ENCODE peak calls at places on chromosome 14, in eight cellular contexts. V is NCI-H446, W is cerebellar cortex, Z is A549, J is cardiac muscle cell, D is anterior cingulate cortex, C is GDM1, Y is MCF 10A. A is an unnamed sample.

GRCh38 chr14:104900639-104901512 is 23.8 kb upstream of the PLD4 start:
- DNase-seq in V (no peak), W (no peak), Z (no peak), J (no peak), D (no peak), C (no peak), Y (no peak), A (no peak)

GRCh38 chr14:86310148-86310547 is 780.2 kb downstream of the FLRT2 start:
- DNase-seq in V (no peak), W (no peak), Z (no peak), J (no peak), D (no peak), C (no peak), Y (no peak), A (no peak)

GRCh38 chr14:33686218-33686617 is 264.7 kb downstream of the EGLN3 start:
- DNase-seq in V (no peak), W (no peak), Z (no peak), J (no peak), D (no peak), C (no peak), Y (peak; percentile 70), A (no peak)

GRCh38 chr14:89911018-89911919 is 43.3 kb downstream of the EFCAB11 start:
- DNase-seq in V (no peak), W (peak; percentile 56), Z (no peak), J (peak; percentile 71), D (peak; percentile 69), C (no peak), Y (peak; percentile 23), A (no peak)

GRCh38 chr14:103401223-103402214 is 16.3 kb downstream of the MARK3 start:
- DNase-seq in V (no peak), W (no peak), Z (no peak), J (peak; percentile 73), D (no peak), C (peak; percentile 33), Y (peak; percentile 45), A (no peak)

GRCh38 chr14:59582845-59583509 is 6.4 kb upstream of the CCDC175 start:
- DNase-seq in V (no peak), W (no peak), Z (no peak), J (no peak), D (no peak), C (no peak), Y (no peak), A (no peak)

GRCh38 chr14:70585221-70585620 is 15.2 kb downstream of the MED6 start:
- DNase-seq in V (no peak), W (peak; percentile 15), Z (no peak), J (peak; percentile 1), D (no peak), C (no peak), Y (no peak), A (no peak)

GRCh38 chr14:104780513-104781030 is 15.0 kb downstream of the AKT1 start:
- DNase-seq in V (no peak), W (no peak), Z (no peak), J (no peak), D (no peak), C (no peak), Y (no peak), A (no peak)

GRCh38 chr14:48553443-48553842 is 878.0 kb upstream of the MDGA2 start:
- DNase-seq in V (no peak), W (no peak), Z (no peak), J (no peak), D (no peak), C (no peak), Y (no peak), A (no peak)

GRCh38 chr14:30958555-30959407 is 66.7 kb upstream of the AP4S1 start:
- DNase-seq in V (no peak), W (no peak), Z (no peak), J (no peak), D (no peak), C (no peak), Y (no peak), A (no peak)

GRCh38 chr14:35999264-35999663 is 173.1 kb downstream of the BRMS1L start:
- DNase-seq in V (no peak), W (no peak), Z (no peak), J (no peak), D (no peak), C (no peak), Y (no peak), A (no peak)

GRCh38 chr14:65164068-65164824 is 61.9 kb upstream of the MAX start:
- DNase-seq in V (no peak), W (peak; percentile 73), Z (peak; percentile 64), J (peak; percentile 75), D (no peak), C (peak; percentile 16), Y (peak; percentile 70), A (no peak)

GRCh38 chr14:21102472-21103164 is 1.8 kb downstream of the TMEM253 start:
- DNase-seq in V (no peak), W (no peak), Z (no peak), J (peak; percentile 13), D (no peak), C (no peak), Y (no peak), A (no peak)

GRCh38 chr14:70069186-70069585 is 119.6 kb downstream of the SLC8A3 start:
- DNase-seq in V (no peak), W (no peak), Z (no peak), J (no peak), D (no peak), C (no peak), Y (no peak), A (no peak)

GRCh38 chr14:53824061-53824460 is 132.6 kb downstream of the BMP4 start:
- DNase-seq in V (no peak), W (no peak), Z (no peak), J (no peak), D (no peak), C (no peak), Y (no peak), A (no peak)

GRCh38 chr14:25833341-25834121 is 764.3 kb downstream of the NOVA1 start:
- DNase-seq in V (peak; percentile 88), W (peak; percentile 56), Z (no peak), J (peak; percentile 16), D (peak; percentile 38), C (no peak), Y (peak; percentile 8), A (no peak)

GRCh38 chr14:99175331-99176155 is 96.5 kb downstream of the BCL11B start:
- DNase-seq in V (no peak), W (no peak), Z (no peak), J (no peak), D (no peak), C (no peak), Y (no peak), A (no peak)

GRCh38 chr14:77903233-77903632 is 103.3 kb downstream of the ADCK1 start:
- DNase-seq in V (no peak), W (no peak), Z (no peak), J (no peak), D (no peak), C (no peak), Y (no peak), A (no peak)

GRCh38 chr14:91350813-91351507 is 66.7 kb downstream of the CCDC88C start:
- DNase-seq in V (no peak), W (no peak), Z (no peak), J (no peak), D (no peak), C (no peak), Y (no peak), A (no peak)

GRCh38 chr14:104680056-104680805 is 9.2 kb upstream of the INF2 start:
- DNase-seq in V (no peak), W (no peak), Z (peak; percentile 85), J (peak; percentile 75), D (peak; percentile 61), C (no peak), Y (peak; percentile 83), A (peak; percentile 75)

GRCh38 chr14:78598046-78598652 is 428.0 kb downstream of the NRXN3 start:
- DNase-seq in V (peak; percentile 36), W (peak; percentile 70), Z (peak; percentile 68), J (peak; percentile 64), D (peak; percentile 53), C (peak; percentile 5), Y (peak; percentile 52), A (peak; percentile 71)

GRCh38 chr14:82655770-82656169 is 1122.1 kb upstream of the SEL1L start:
- DNase-seq in V (no peak), W (no peak), Z (no peak), J (no peak), D (no peak), C (no peak), Y (no peak), A (no peak)

GRCh38 chr14:23865502-23865901 is 88.1 kb upstream of the DHRS4 start:
- DNase-seq in V (no peak), W (no peak), Z (no peak), J (no peak), D (no peak), C (no peak), Y (no peak), A (no peak)

GRCh38 chr14:103110681-103111296 is 12.5 kb upstream of the TNFAIP2 start:
- DNase-seq in V (no peak), W (no peak), Z (no peak), J (peak; percentile 58), D (no peak), C (no peak), Y (no peak), A (no peak)

GRCh38 chr14:74302160-74302628 is 540 bp downstream of the ABCD4 start:
- DNase-seq in V (no peak), W (peak; percentile 67), Z (peak; percentile 71), J (peak; percentile 62), D (no peak), C (no peak), Y (peak; percentile 49), A (no peak)

GRCh38 chr14:93945070-93945399 is 17.9 kb downstream of the FAM181A start:
- DNase-seq in V (no peak), W (no peak), Z (no peak), J (no peak), D (no peak), C (no peak), Y (no peak), A (no peak)

GRCh38 chr14:23085458-23085857 is 9.5 kb downstream of the ACIN1 start:
- DNase-seq in V (no peak), W (no peak), Z (no peak), J (peak; percentile 32), D (no peak), C (no peak), Y (no peak), A (no peak)

GRCh38 chr14:82313889-82314288 is 780.2 kb upstream of the SEL1L start:
- DNase-seq in V (no peak), W (no peak), Z (no peak), J (no peak), D (no peak), C (no peak), Y (peak; percentile 1), A (no peak)

GRCh38 chr14:64566651-64567122 is 16.9 kb downstream of the PPP1R36 start:
- DNase-seq in V (no peak), W (no peak), Z (no peak), J (peak; percentile 30), D (peak; percentile 45), C (peak; percentile 42), Y (no peak), A (no peak)

GRCh38 chr14:105864116-105864515 is 337.7 kb downstream of the TMEM121 start:
- DNase-seq in V (no peak), W (no peak), Z (no peak), J (no peak), D (no peak), C (no peak), Y (no peak), A (no peak)

GRCh38 chr14:95467657-95468056 is 48.8 kb downstream of the SYNE3 start:
- DNase-seq in V (no peak), W (no peak), Z (no peak), J (no peak), D (peak; percentile 21), C (no peak), Y (no peak), A (no peak)

GRCh38 chr14:71203306-71203705 is 296.0 kb downstream of the PCNX1 start:
- DNase-seq in V (no peak), W (no peak), Z (no peak), J (no peak), D (no peak), C (no peak), Y (no peak), A (no peak)

GRCh38 chr14:66009104-66009503 is 477.1 kb upstream of the CCDC196 start:
- DNase-seq in V (no peak), W (no peak), Z (peak; percentile 7), J (peak; percentile 97), D (no peak), C (no peak), Y (peak; percentile 76), A (no peak)

GRCh38 chr14:104096751-104097700 is 11.5 kb downstream of the ASPG start:
- DNase-seq in V (peak; percentile 26), W (no peak), Z (no peak), J (no peak), D (no peak), C (no peak), Y (no peak), A (no peak)

A was measured in nucleus accumbens.